ENCODE peak calls at places on chromosome 9, in five cellular contexts. Q is IMR-90, U is adrenal gland, V is breast epithelium, X is A549. F is an unnamed sample.

GRCh38 chr9:90017704-90018103 is 412.9 kb downstream of the GADD45G start:
- DNase-seq in X (no peak), Q (no peak), U (no peak), V (no peak), F (no peak)

GRCh38 chr9:126819482-126819881 is 14.6 kb downstream of the ZBTB43 start:
- DNase-seq in V (no peak), Q (no peak), U (no peak), X (no peak), F (no peak)

GRCh38 chr9:114261026-114261425 is 61.9 kb upstream of the ORM1 start:
- DNase-seq in U (no peak), V (no peak), X (no peak), Q (no peak), F (no peak)

GRCh38 chr9:33737811-33738606 is 57.4 kb upstream of the PRSS3 start:
- DNase-seq in Q (peak), X (peak), U (peak), V (no peak), F (peak)

GRCh38 chr9:74953235-74953741 is 576 bp upstream of the C9orf40 start:
- DNase-seq in X (no peak), Q (no peak), U (no peak), V (no peak), F (no peak)

GRCh38 chr9:20940447-20941176 is 90.8 kb downstream of the HACD4 start:
- DNase-seq in V (no peak), Q (peak), U (no peak), X (no peak), F (no peak)

GRCh38 chr9:13983607-13984006 is 330.3 kb downstream of the NFIB start:
- DNase-seq in U (no peak), V (no peak), Q (no peak), X (no peak), F (no peak)

GRCh38 chr9:124766326-124766725 is 4.8 kb downstream of the NR6A1 start:
- DNase-seq in V (no peak), U (no peak), X (no peak), Q (no peak), F (no peak)

GRCh38 chr9:137227057-137227852 is at the start of gene RNF224:
- DNase-seq in V (peak), U (peak), Q (peak), X (peak), F (peak)

GRCh38 chr9:107246259-107247254 is 36.5 kb upstream of the RAD23B start:
- DNase-seq in Q (peak), V (no peak), X (no peak), U (no peak), F (no peak)

GRCh38 chr9:37415011-37415719 is 7.3 kb upstream of the GRHPR start:
- DNase-seq in Q (peak), V (peak), U (peak), X (peak), F (peak)

GRCh38 chr9:14533867-14534650 is 159.2 kb downstream of the ZDHHC21 start:
- DNase-seq in U (no peak), Q (no peak), V (no peak), X (no peak), F (no peak)

GRCh38 chr9:16542290-16542689 is 328.2 kb downstream of the BNC2 start:
- DNase-seq in Q (no peak), V (no peak), X (no peak), U (no peak), F (no peak)

GRCh38 chr9:133200631-133201030 is 8.4 kb downstream of the OBP2B start:
- DNase-seq in Q (no peak), V (peak), U (no peak), X (no peak), F (no peak)

GRCh38 chr9:27292646-27293045 is 4.3 kb downstream of the EQTN start:
- DNase-seq in Q (peak), V (peak), X (no peak), U (no peak), F (no peak)

GRCh38 chr9:105921057-105921721 is 226.8 kb downstream of the TMEM38B start:
- DNase-seq in V (no peak), Q (no peak), U (no peak), X (no peak), F (no peak)

GRCh38 chr9:124502711-124503702 is 4.2 kb downstream of the NR5A1 start:
- DNase-seq in U (peak), V (no peak), X (no peak), Q (no peak), F (no peak)

GRCh38 chr9:124769451-124770358 is 1.4 kb downstream of the NR6A1 start:
- DNase-seq in Q (no peak), V (no peak), U (peak), X (peak), F (peak)

GRCh38 chr9:16191691-16192402 is 639.0 kb downstream of the CCDC171 start:
- DNase-seq in X (peak), Q (peak), V (no peak), U (peak), F (peak)

GRCh38 chr9:122016789-122017188 is 76.3 kb downstream of the TTLL11 start:
- DNase-seq in Q (no peak), U (no peak), X (no peak), V (no peak), F (no peak)

GRCh38 chr9:137354153-137354844 is 52.2 kb upstream of the NRARP start:
- DNase-seq in U (no peak), X (no peak), Q (no peak), V (no peak), F (no peak)

GRCh38 chr9:134323741-134324358 is 2.4 kb upstream of the RXRA start:
- DNase-seq in V (peak), U (peak), X (no peak), Q (no peak), F (no peak)

GRCh38 chr9:114055061-114055460 is 23.0 kb downstream of the AMBP start:
- DNase-seq in U (no peak), Q (no peak), V (no peak), X (no peak), F (no peak)

GRCh38 chr9:114221706-114222465 is 66.5 kb downstream of the COL27A1 start:
- DNase-seq in Q (peak), U (no peak), X (no peak), V (no peak), F (no peak)

GRCh38 chr9:8831568-8831967 is 1032.0 kb upstream of the DMAC1 start:
- DNase-seq in U (no peak), X (no peak), V (no peak), Q (no peak), F (no peak)

GRCh38 chr9:97906236-97906831 is 16.0 kb downstream of the TRMO start:
- DNase-seq in Q (no peak), U (peak), X (no peak), V (no peak), F (no peak)

GRCh38 chr9:85508616-85509015 is 233.1 kb downstream of the AGTPBP1 start:
- DNase-seq in X (no peak), V (no peak), U (no peak), Q (no peak), F (no peak)

DNA sequence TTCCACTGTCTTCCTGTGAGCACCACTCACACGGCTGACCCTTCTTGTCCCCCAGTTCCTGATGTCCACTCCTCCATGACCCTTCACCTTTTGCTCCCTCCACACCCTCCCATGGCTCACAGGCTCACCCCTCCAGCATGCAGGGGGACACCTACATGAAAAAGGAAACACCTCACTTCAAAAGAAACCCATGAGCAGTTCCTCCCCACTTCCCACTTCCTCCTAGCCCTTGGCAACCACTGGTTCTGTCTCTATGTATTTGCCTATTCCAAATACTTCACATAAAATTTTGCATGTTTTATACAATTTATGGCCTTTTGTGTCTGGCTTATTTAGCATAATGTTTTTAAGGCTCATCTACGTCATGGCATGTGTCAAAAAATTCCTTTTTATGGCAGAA is 100.3 kb upstream of the S1PR3 start:
- DNase-seq in V (no peak), X (no peak), Q (no peak), U (no peak), F (no peak)
- TF ChIP-seq POLR2A in V (no peak), X (no peak), Q (no peak), U (no peak), F (no peak)

DNA sequence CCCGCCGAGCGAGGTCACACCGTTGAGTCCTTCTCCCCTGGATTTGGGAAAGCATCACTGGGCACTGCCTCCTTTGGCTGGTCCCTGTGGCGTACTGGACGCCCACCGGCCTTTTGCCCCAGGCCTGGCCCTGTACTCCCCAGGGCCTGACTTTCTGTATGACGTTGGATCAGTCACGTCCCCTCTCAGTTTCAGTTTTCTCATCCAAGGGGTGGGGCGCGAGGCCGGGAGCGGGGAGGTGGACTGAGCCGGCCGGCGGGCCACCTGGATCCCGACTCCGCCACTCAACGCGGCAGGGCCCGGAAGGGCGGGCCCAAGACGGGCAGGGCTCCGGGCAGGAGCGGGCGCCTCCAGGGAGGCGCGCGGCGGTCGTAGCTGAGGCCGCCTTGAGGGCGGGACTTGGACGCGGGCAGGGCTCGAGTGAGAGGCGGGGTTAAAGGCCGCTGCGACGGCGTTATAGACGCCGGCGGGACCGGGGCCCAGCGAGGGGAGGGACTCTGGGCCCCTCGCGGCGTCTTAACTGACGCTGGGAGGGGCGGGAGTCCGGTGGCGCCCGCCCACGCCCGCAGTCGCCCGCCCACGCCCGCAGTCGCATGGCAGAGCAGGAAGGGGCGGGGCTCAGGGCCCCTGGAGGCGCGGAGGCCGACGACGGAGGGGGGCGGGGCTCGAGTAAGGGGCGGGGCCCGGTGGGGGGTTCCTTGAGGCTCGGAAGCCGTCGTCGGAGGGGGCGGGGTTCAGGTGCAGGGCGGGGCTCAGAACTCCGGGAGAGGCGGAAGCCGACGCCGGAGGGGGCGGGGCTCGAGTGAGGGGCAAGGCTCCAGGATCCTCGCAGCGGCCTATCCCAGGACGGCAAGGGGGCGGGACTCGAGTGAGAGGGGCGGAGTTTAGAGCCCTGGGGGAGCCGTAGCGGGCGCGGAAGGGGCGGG is 549 bp upstream of the CARD19 start:
- DNase-seq in Q (peak), X (peak), U (peak), V (peak), F (peak)
- TF ChIP-seq POLR2A in Q (peak), X (peak), U (peak), V (peak), F (peak)

GRCh38 chr9:76395381-76395780 is 1.2 kb upstream of the RFK start:
- DNase-seq in V (no peak), X (no peak), U (no peak), Q (no peak), F (no peak)

GRCh38 chr9:76394896-76395244 is 644 bp upstream of the RFK start:
- DNase-seq in X (peak), Q (no peak), V (no peak), U (peak), F (peak)

GRCh38 chr9:76396597-76396996 is 2.4 kb upstream of the RFK start:
- DNase-seq in V (no peak), Q (no peak), X (no peak), U (no peak), F (no peak)

GRCh38 chr9:76396144-76396543 is 1.9 kb upstream of the RFK start:
- DNase-seq in X (no peak), U (no peak), V (no peak), Q (no peak), F (no peak)

GRCh38 chr9:76394023-76394895 is at the start of gene RFK:
- DNase-seq in V (peak), Q (peak), U (peak), X (peak), F (peak)
- TF ChIP-seq POLR2A in V (peak), Q (peak), U (peak), X (peak), F (peak)

GRCh38 chr9:96853711-96854072 is 622 bp downstream of the ZNF782 start:
- DNase-seq in X (no peak), V (no peak), Q (peak), U (no peak), F (no peak)

GRCh38 chr9:96852676-96853075 is 1.6 kb downstream of the ZNF782 start:
- DNase-seq in Q (peak), V (no peak), U (no peak), X (no peak), F (no peak)

GRCh38 chr9:96856363-96857286 is 2.3 kb upstream of the ZNF782 start:
- DNase-seq in X (no peak), Q (peak), V (no peak), U (peak), F (peak)

GRCh38 chr9:96854877-96855273 is 561 bp upstream of the ZNF782 start:
- DNase-seq in X (no peak), U (no peak), Q (no peak), V (no peak), F (no peak)

GRCh38 chr9:96854073-96854876 is at the start of gene ZNF782:
- DNase-seq in X (peak), Q (peak), V (peak), U (peak), F (peak)
- TF ChIP-seq POLR2A in X (peak), Q (no peak), V (no peak), U (peak), F (peak)

GRCh38 chr9:93345630-93346239 is 105.8 kb upstream of the FAM120A start:
- DNase-seq in X (no peak), U (no peak), V (no peak), Q (no peak), F (no peak)

GRCh38 chr9:93343663-93344062 is 107.8 kb upstream of the FAM120A start:
- DNase-seq in V (no peak), X (no peak), U (no peak), Q (no peak), F (no peak)

DNA sequence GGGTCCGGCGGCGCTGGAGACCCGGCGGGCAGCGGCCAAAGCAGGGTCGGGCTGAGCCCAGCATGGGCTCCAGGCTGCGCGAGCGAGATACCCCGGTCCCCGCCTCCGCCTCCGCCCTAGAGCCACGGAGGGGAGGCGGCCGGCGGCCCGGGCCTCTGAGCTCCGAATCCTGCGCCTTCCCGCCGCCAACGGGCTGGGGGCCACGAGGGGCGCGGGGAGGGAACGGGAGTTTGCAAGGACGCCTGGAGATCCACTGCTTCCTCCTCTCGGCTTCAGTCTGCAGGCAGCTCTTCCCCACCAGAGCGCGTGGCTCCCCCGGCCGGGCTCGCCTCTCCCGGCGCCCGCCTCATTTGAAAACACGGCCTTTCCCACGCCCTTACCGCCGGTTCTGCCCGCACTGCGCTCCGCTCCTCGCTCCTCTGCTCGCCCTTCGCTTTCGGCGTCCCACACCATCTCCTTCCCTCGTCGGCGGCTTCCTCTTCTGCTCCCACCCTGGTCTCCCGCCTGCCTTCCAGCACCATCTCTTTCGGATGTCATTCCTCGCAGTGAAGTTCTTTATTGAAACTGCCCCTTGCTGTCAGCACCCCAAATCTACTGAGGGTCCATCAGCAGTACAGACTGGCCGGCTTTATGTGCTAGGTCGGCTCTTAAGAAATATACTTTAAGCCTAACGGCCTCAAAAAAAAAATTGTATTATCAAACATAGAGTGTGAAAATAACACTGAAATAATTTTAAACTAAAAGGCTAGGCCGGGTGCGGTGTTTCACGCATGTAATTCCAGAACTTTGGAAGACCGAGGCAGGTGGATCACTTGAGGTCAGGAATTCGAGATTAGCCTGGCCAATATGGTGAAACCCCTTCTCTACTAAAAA is 105.0 kb upstream of the FAM120A start:
- DNase-seq in V (no peak), U (no peak), X (no peak), Q (no peak), F (no peak)
- TF ChIP-seq POLR2A in V (no peak), U (no peak), X (no peak), Q (no peak), F (no peak)

F was measured in prostate gland.